ENCODE peak calls at places on chromosomes 1 and 21, in five cellular contexts. One of them, this sample, is unnamed.

GRCh38 chr1:30894508-30894973 is 14.0 kb downstream of the SDC3 start:
- DNase-seq in ovary: no peak
- DNase-seq in A673: no peak
- DNase-seq in RWPE2: no peak
- DNase-seq in tibial artery: no peak
- DNase-seq in this sample: no peak

GRCh38 chr1:57024855-57025254 is 59.0 kb upstream of the C8B start:
- DNase-seq in RWPE2: no peak
- DNase-seq in ovary: no peak
- DNase-seq in A673: no peak
- DNase-seq in tibial artery: no peak
- DNase-seq in this sample: no peak

GRCh38 chr21:25385912-25386474 is 221.3 kb downstream of the MRPL39 start:
- DNase-seq in tibial artery: no peak
- DNase-seq in ovary: no peak
- DNase-seq in RWPE2: no peak
- DNase-seq in A673: peak; percentile 59
- DNase-seq in this sample: peak; percentile 26

GRCh38 chr1:45617618-45618017 is 6.2 kb downstream of the CCDC17 start:
- DNase-seq in tibial artery: no peak
- DNase-seq in ovary: no peak
- DNase-seq in A673: no peak
- DNase-seq in RWPE2: no peak
- DNase-seq in this sample: no peak

GRCh38 chr1:179228783-179229213 is 679 bp downstream of the ABL2 start:
- DNase-seq in ovary: peak; percentile 41
- DNase-seq in tibial artery: peak; percentile 74
- DNase-seq in RWPE2: peak; percentile 63
- DNase-seq in A673: peak; percentile 44
- DNase-seq in this sample: peak; percentile 16

GRCh38 chr1:171142081-171142450 is 43.0 kb upstream of the FMO2 start:
- DNase-seq in ovary: peak; percentile 56
- DNase-seq in RWPE2: no peak
- DNase-seq in tibial artery: peak; percentile 86
- DNase-seq in A673: no peak
- DNase-seq in this sample: no peak

GRCh38 chr1:221832151-221832550 is 90.3 kb upstream of the DUSP10 start:
- DNase-seq in RWPE2: no peak
- DNase-seq in ovary: no peak
- DNase-seq in A673: no peak
- DNase-seq in tibial artery: no peak
- DNase-seq in this sample: no peak

GRCh38 chr1:37868466-37868865 is 9.1 kb upstream of the MTF1 start:
- DNase-seq in RWPE2: no peak
- DNase-seq in tibial artery: no peak
- DNase-seq in A673: no peak
- DNase-seq in ovary: no peak
- DNase-seq in this sample: no peak

GRCh38 chr1:201643835-201644104 is 104.8 kb downstream of the NAV1 start:
- DNase-seq in ovary: no peak
- DNase-seq in RWPE2: no peak
- DNase-seq in tibial artery: no peak
- DNase-seq in A673: peak; percentile 19
- DNase-seq in this sample: no peak

GRCh38 chr1:88777604-88778149 is 93.6 kb downstream of the PKN2 start:
- DNase-seq in RWPE2: no peak
- DNase-seq in tibial artery: no peak
- DNase-seq in ovary: no peak
- DNase-seq in A673: no peak
- DNase-seq in this sample: no peak

GRCh38 chr21:40754466-40754865 is 92.5 kb downstream of the DSCAM start:
- DNase-seq in A673: no peak
- DNase-seq in tibial artery: no peak
- DNase-seq in ovary: no peak
- DNase-seq in RWPE2: no peak
- DNase-seq in this sample: no peak

GRCh38 chr1:42370876-42371549 is 9.6 kb upstream of the RIMKLA start:
- DNase-seq in A673: no peak
- DNase-seq in tibial artery: no peak
- DNase-seq in RWPE2: no peak
- DNase-seq in ovary: no peak
- DNase-seq in this sample: no peak

GRCh38 chr1:26094677-26095383 is 16.8 kb upstream of the PDIK1L start:
- DNase-seq in RWPE2: no peak
- DNase-seq in A673: peak; percentile 32
- DNase-seq in tibial artery: no peak
- DNase-seq in ovary: peak; percentile 20
- DNase-seq in this sample: no peak

GRCh38 chr1:153366261-153366660 is 8.6 kb downstream of the S100A9 start:
- DNase-seq in A673: no peak
- DNase-seq in tibial artery: peak; percentile 19
- DNase-seq in RWPE2: no peak
- DNase-seq in ovary: no peak
- DNase-seq in this sample: no peak

GRCh38 chr1:243421784-243422183 is 165.9 kb downstream of the SDCCAG8 start:
- DNase-seq in ovary: peak; percentile 26
- DNase-seq in RWPE2: no peak
- DNase-seq in A673: peak; percentile 41
- DNase-seq in tibial artery: no peak
- DNase-seq in this sample: peak; percentile 31

GRCh38 chr1:209030454-209031167 is 552.9 kb upstream of the CAMK1G start:
- DNase-seq in RWPE2: no peak
- DNase-seq in tibial artery: no peak
- DNase-seq in A673: no peak
- DNase-seq in ovary: no peak
- DNase-seq in this sample: no peak

GRCh38 chr1:46400398-46400797 is 6.3 kb downstream of the FAAH start:
- DNase-seq in RWPE2: no peak
- DNase-seq in ovary: no peak
- DNase-seq in A673: no peak
- DNase-seq in tibial artery: no peak
- DNase-seq in this sample: no peak

GRCh38 chr1:214966366-214966765 is 116.2 kb upstream of the KCNK2 start:
- DNase-seq in ovary: no peak
- DNase-seq in A673: no peak
- DNase-seq in tibial artery: no peak
- DNase-seq in RWPE2: no peak
- DNase-seq in this sample: no peak

GRCh38 chr1:8281843-8282509 is 35.9 kb upstream of the SLC45A1 start:
- DNase-seq in A673: no peak
- DNase-seq in RWPE2: no peak
- DNase-seq in ovary: no peak
- DNase-seq in tibial artery: no peak
- DNase-seq in this sample: no peak

GRCh38 chr1:41631971-41632370 is 147.5 kb upstream of the EDN2 start:
- DNase-seq in RWPE2: no peak
- DNase-seq in ovary: no peak
- DNase-seq in tibial artery: no peak
- DNase-seq in A673: no peak
- DNase-seq in this sample: no peak

GRCh38 chr1:145740269-145740668 is 21.0 kb downstream of the CD160 start:
- DNase-seq in RWPE2: no peak
- DNase-seq in A673: no peak
- DNase-seq in ovary: no peak
- DNase-seq in tibial artery: no peak
- DNase-seq in this sample: no peak

GRCh38 chr1:45200906-45201500 is 5.4 kb downstream of the ZSWIM5 start:
- DNase-seq in ovary: no peak
- DNase-seq in A673: no peak
- DNase-seq in RWPE2: no peak
- DNase-seq in tibial artery: no peak
- DNase-seq in this sample: no peak

GRCh38 chr1:203537806-203538464 is 44.0 kb downstream of the OPTC start:
- DNase-seq in ovary: no peak
- DNase-seq in RWPE2: no peak
- DNase-seq in A673: no peak
- DNase-seq in tibial artery: no peak
- DNase-seq in this sample: no peak

GRCh38 chr1:247386695-247387094 is 29.3 kb upstream of the NLRP3 start:
- DNase-seq in A673: no peak
- DNase-seq in tibial artery: no peak
- DNase-seq in ovary: no peak
- DNase-seq in RWPE2: no peak
- DNase-seq in this sample: no peak

GRCh38 chr1:215833936-215834729 is 267.0 kb downstream of the KCTD3 start:
- DNase-seq in A673: no peak
- DNase-seq in RWPE2: no peak
- DNase-seq in tibial artery: no peak
- DNase-seq in ovary: no peak
- DNase-seq in this sample: no peak

GRCh38 chr1:36359911-36360310 is 25.8 kb downstream of the STK40 start:
- DNase-seq in RWPE2: no peak
- DNase-seq in A673: no peak
- DNase-seq in tibial artery: no peak
- DNase-seq in ovary: no peak
- DNase-seq in this sample: peak; percentile 74

GRCh38 chr1:116817582-116818064 is 63.4 kb downstream of the CD2 start:
- DNase-seq in tibial artery: no peak
- DNase-seq in A673: peak; percentile 60
- DNase-seq in ovary: no peak
- DNase-seq in RWPE2: no peak
- DNase-seq in this sample: peak; percentile 51

GRCh38 chr1:216057080-216057479 is 366.2 kb downstream of the USH2A start:
- DNase-seq in RWPE2: no peak
- DNase-seq in ovary: no peak
- DNase-seq in tibial artery: no peak
- DNase-seq in A673: no peak
- DNase-seq in this sample: no peak

GRCh38 chr1:219463629-219464028 is 149.3 kb downstream of the ZC3H11B start:
- DNase-seq in ovary: no peak
- DNase-seq in RWPE2: no peak
- DNase-seq in A673: no peak
- DNase-seq in tibial artery: no peak
- DNase-seq in this sample: no peak

GRCh38 chr1:32234792-32235191 is 12.2 kb upstream of the FAM167B start:
- DNase-seq in RWPE2: no peak
- DNase-seq in ovary: no peak
- DNase-seq in A673: no peak
- DNase-seq in tibial artery: no peak
- DNase-seq in this sample: no peak

GRCh38 chr1:109975718-109976117 is 8.8 kb upstream of the AHCYL1 start:
- DNase-seq in A673: no peak
- DNase-seq in ovary: no peak
- DNase-seq in tibial artery: no peak
- DNase-seq in RWPE2: no peak
- DNase-seq in this sample: no peak

GRCh38 chr1:109977225-109977624 is 7.3 kb upstream of the AHCYL1 start:
- DNase-seq in RWPE2: no peak
- DNase-seq in tibial artery: peak; percentile 69
- DNase-seq in A673: no peak
- DNase-seq in ovary: no peak
- DNase-seq in this sample: no peak

GRCh38 chr1:109978761-109979488 is 5.6 kb upstream of the AHCYL1 start:
- DNase-seq in tibial artery: no peak
- DNase-seq in A673: no peak
- DNase-seq in ovary: no peak
- DNase-seq in RWPE2: no peak
- DNase-seq in this sample: no peak

GRCh38 chr1:109979489-109980091 is 5.0 kb upstream of the AHCYL1 start:
- DNase-seq in A673: no peak
- DNase-seq in RWPE2: no peak
- DNase-seq in tibial artery: no peak
- DNase-seq in ovary: no peak
- DNase-seq in this sample: no peak

GRCh38 chr1:109977657-109978378 is 6.7 kb upstream of the AHCYL1 start:
- DNase-seq in RWPE2: no peak
- DNase-seq in tibial artery: peak; percentile 72
- DNase-seq in A673: no peak
- DNase-seq in ovary: no peak
- DNase-seq in this sample: no peak
- H3K27ac ChIP-seq in RWPE2: peak overlapping the region; percentile 38
- H3K27ac ChIP-seq in tibial artery: no peak overlapping the region
- H3K27ac ChIP-seq in A673: no peak overlapping the region
- H3K27ac ChIP-seq in ovary: no peak overlapping the region
- H3K27ac ChIP-seq in this sample: no peak overlapping the region

DNA sequence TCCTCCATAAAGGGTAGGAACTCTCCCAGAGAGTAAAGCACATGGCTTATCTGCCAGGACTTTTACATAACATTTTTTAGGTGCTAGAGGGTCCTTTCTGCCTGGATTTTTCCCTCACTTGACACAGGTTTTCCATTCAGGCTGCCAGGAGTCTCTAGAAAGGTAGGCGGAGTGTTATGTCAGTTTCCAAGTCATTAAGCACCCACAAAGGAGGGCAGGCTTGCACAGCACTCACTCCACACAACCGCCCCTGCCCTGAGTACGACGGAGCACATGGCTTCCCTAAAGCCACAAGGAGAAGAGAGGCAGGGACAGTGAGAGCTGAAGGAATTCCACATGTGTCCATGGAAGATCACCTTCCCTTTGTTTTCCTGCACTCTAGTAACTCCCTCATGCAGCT is 55.7 kb downstream of the CAPZB start:
- DNase-seq in A673: no peak
- DNase-seq in ovary: no peak
- DNase-seq in tibial artery: no peak
- DNase-seq in RWPE2: no peak
- DNase-seq in this sample: no peak
- H3K4me3 ChIP-seq in A673: no peak overlapping the region
- H3K4me3 ChIP-seq in ovary: no peak overlapping the region
- H3K4me3 ChIP-seq in tibial artery: no peak overlapping the region
- H3K4me3 ChIP-seq in RWPE2: no peak overlapping the region
- H3K4me3 ChIP-seq in this sample: no peak overlapping the region

GRCh38 chr1:24385160-24385939 is 28.2 kb downstream of the STPG1 start:
- DNase-seq in ovary: no peak
- DNase-seq in tibial artery: no peak
- DNase-seq in A673: peak; percentile 36
- DNase-seq in RWPE2: no peak
- DNase-seq in this sample: peak; percentile 32
- H3K4me1 ChIP-seq in ovary: no peaks in the 10 kb centered on the region
- H3K4me1 ChIP-seq in tibial artery: no peaks in the 10 kb centered on the region
- H3K4me1 ChIP-seq in A673: peaks cover 14% of the 10 kb centered on the region
- H3K4me1 ChIP-seq in RWPE2: peaks cover 57% of the 10 kb centered on the region
- H3K4me1 ChIP-seq in this sample: no peaks in the 10 kb centered on the region

DNA sequence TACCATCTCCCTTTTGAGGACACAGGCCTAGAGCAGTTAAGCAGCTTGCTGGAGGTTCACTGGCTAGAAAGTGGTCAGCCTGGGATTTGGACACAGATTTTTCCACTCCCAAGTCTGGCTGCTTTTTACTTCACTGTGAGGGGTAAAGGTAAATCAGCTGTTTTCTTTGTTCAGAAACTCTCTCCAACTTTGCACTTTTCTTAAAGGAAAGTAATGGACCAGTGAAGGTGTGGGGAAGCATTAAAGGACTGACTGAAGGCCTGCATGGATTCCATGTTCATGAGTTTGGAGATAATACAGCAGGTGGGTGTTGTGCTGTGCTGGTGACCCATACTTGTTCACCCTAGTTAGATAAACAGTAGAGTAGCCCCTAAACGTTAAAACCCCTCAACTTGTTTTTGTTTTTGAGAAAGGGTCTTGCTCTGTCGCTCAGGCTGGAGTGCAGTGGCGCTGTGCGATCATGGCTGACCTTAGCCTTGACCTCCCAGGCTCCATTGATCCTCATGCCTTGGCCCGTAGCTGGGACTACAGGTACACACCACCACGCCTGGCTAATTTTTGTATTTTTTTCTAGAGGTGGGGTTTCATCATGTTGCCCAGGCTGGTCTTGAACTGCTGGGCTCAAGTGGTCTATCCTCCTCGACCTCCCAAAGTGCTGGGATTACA is 4.2 kb downstream of the SOD1 start:
- DNase-seq in RWPE2: no peak
- DNase-seq in tibial artery: no peak
- DNase-seq in A673: no peak
- DNase-seq in ovary: no peak
- DNase-seq in this sample: no peak
- H3K27ac ChIP-seq in RWPE2: no peak overlapping the region
- H3K27ac ChIP-seq in tibial artery: no peak overlapping the region
- H3K27ac ChIP-seq in A673: no peak overlapping the region
- H3K27ac ChIP-seq in ovary: no peak overlapping the region
- H3K27ac ChIP-seq in this sample: no peak overlapping the region